ENCODE peak calls at places on chromosomes 16 and 17, in four cellular contexts. R is tibial nerve; O is stimulated activated CD4-positive, alpha-beta T cell treated with anti-CD3 and anti-CD28 coated beads, Interleukin-4, amount 100 ng/mL, for 24 hours; S is stimulated activated naive CD8-positive, alpha-beta T cell treated with anti-CD3 and anti-CD28 coated beads, Interleukin-15, Interleukin-2, amounts not matched to agents 100 U/mL and 50 U/mL, for 24 hours. A is an unnamed sample.

GRCh38 chr17:27949304-27949703 is 56.1 kb upstream of the LYRM9 start:
- DNase-seq in S (no peak), R (no peak), O (no peak), A (no peak)

GRCh38 chr16:49337814-49338350 is 35.7 kb upstream of the C16orf78 start:
- DNase-seq in O (no peak), S (no peak), R (no peak), A (no peak)

GRCh38 chr17:29195465-29196081 is 15.4 kb upstream of the MYO18A start:
- DNase-seq in S (no peak), O (no peak), R (no peak), A (no peak)

GRCh38 chr16:55392701-55393100 is 68.7 kb downstream of the IRX6 start:
- DNase-seq in O (no peak), S (no peak), R (no peak), A (no peak)

GRCh38 chr16:59170065-59170712 is 436.1 kb upstream of the GOT2 start:
- DNase-seq in S (no peak), R (no peak), O (no peak), A (no peak)

GRCh38 chr17:81330884-81331245 is 35.8 kb upstream of the SLC38A10 start:
- DNase-seq in S (no peak), O (no peak), R (no peak), A (no peak)

GRCh38 chr16:79592150-79592549 is 8.4 kb downstream of the MAF start:
- DNase-seq in S (no peak), O (no peak), R (no peak), A (peak; percentile 12)

GRCh38 chr17:37131670-37132620 is 183.2 kb downstream of the AATF start:
- DNase-seq in R (no peak), S (no peak), O (no peak), A (no peak)

GRCh38 chr17:1830288-1830687 is 483 bp downstream of the RPA1 start:
- DNase-seq in S (peak; percentile 15), R (no peak), O (peak; percentile 32), A (peak; percentile 15)

GRCh38 chr17:2397247-2398171 is 3.4 kb downstream of the MNT start:
- DNase-seq in O (no peak), S (no peak), R (no peak), A (no peak)

GRCh38 chr17:50547035-50547735 is at the start of gene SPATA20:
- DNase-seq in S (peak; percentile 90), R (peak; percentile 86), O (peak; percentile 88), A (peak; percentile 86)

GRCh38 chr16:68426355-68426652 is 22.0 kb downstream of the SMPD3 start:
- DNase-seq in R (no peak), S (no peak), O (no peak), A (no peak)

GRCh38 chr16:57606847-57607501 is 21.5 kb upstream of the ADGRG1 start:
- DNase-seq in R (no peak), O (no peak), S (no peak), A (no peak)

GRCh38 chr17:55607736-55608341 is 96.6 kb upstream of the SMIM36 start:
- DNase-seq in R (peak; percentile 40), S (no peak), O (no peak), A (no peak)

GRCh38 chr16:11118479-11118878 is 137.5 kb downstream of the SOCS1 start:
- DNase-seq in R (no peak), S (no peak), O (no peak), A (no peak)

GRCh38 chr16:9139965-9140364 is 48.5 kb downstream of the HAPSTR1 start:
- DNase-seq in O (no peak), R (no peak), S (no peak), A (no peak)

GRCh38 chr16:19850131-19850817 is 34.4 kb downstream of the GPRC5B start:
- DNase-seq in R (no peak), O (no peak), S (no peak), A (no peak)

GRCh38 chr17:29240477-29240876 is 6.2 kb upstream of the CRYBA1 start:
- DNase-seq in S (no peak), O (no peak), R (no peak), A (no peak)

GRCh38 chr17:9179602-9180001 is 158.3 kb downstream of the NTN1 start:
- DNase-seq in R (no peak), S (no peak), O (no peak), A (no peak)

GRCh38 chr16:85845276-85845675 is 45.8 kb downstream of the COX4I1 start:
- DNase-seq in O (no peak), S (no peak), R (no peak), A (no peak)

GRCh38 chr17:63454915-63455314 is 8.8 kb upstream of the CYB561 start:
- DNase-seq in S (no peak), O (no peak), R (no peak), A (no peak)

GRCh38 chr17:50660042-50660886 is 25.6 kb downstream of the ABCC3 start:
- DNase-seq in O (no peak), S (no peak), R (no peak), A (no peak)

A was measured in midbrain.